ENCODE peak calls at places on chromosome 4, in five cellular contexts. One of them, this sample, is unnamed. For H3K9me3, the result is how much of the 10 kb centered on the place peaks cover.

GRCh38 chr4:48483777-48484493 is 792 bp downstream of the SLC10A4 start:
- DNase-seq in IMR-90: no peak
- DNase-seq in MM.1S: no peak
- DNase-seq in H1: peak
- DNase-seq in HCT116: no peak
- DNase-seq in this sample: no peak

GRCh38 chr4:19285146-19285545 is 966.6 kb upstream of the SLIT2 start:
- DNase-seq in IMR-90: no peak
- DNase-seq in MM.1S: no peak
- DNase-seq in HCT116: no peak
- DNase-seq in H1: no peak
- DNase-seq in this sample: no peak

GRCh38 chr4:6892190-6892908 is 17.3 kb upstream of the TBC1D14 start:
- DNase-seq in HCT116: no peak
- DNase-seq in MM.1S: no peak
- DNase-seq in H1: no peak
- DNase-seq in IMR-90: peak
- DNase-seq in this sample: no peak

GRCh38 chr4:168710353-168710946 is 213.6 kb downstream of the PALLD start:
- DNase-seq in MM.1S: peak
- DNase-seq in IMR-90: peak
- DNase-seq in HCT116: peak
- DNase-seq in H1: no peak
- DNase-seq in this sample: peak

GRCh38 chr4:110195561-110196205 is 2.7 kb downstream of the ELOVL6 start:
- DNase-seq in HCT116: no peak
- DNase-seq in IMR-90: peak
- DNase-seq in MM.1S: no peak
- DNase-seq in H1: no peak
- DNase-seq in this sample: peak

GRCh38 chr4:35252866-35253265 is 991.4 kb downstream of the ARAP2 start:
- DNase-seq in MM.1S: no peak
- DNase-seq in HCT116: peak
- DNase-seq in IMR-90: no peak
- DNase-seq in H1: no peak
- DNase-seq in this sample: no peak

GRCh38 chr4:182918791-182919302 is 1.7 kb upstream of the DCTD start:
- DNase-seq in IMR-90: no peak
- DNase-seq in MM.1S: peak
- DNase-seq in H1: no peak
- DNase-seq in HCT116: no peak
- DNase-seq in this sample: no peak

GRCh38 chr4:2672082-2672481 is 84.1 kb downstream of the TNIP2 start:
- DNase-seq in MM.1S: no peak
- DNase-seq in H1: no peak
- DNase-seq in HCT116: no peak
- DNase-seq in IMR-90: no peak
- DNase-seq in this sample: no peak

GRCh38 chr4:125432078-125432477 is 117.3 kb downstream of the FAT4 start:
- DNase-seq in H1: no peak
- DNase-seq in IMR-90: peak
- DNase-seq in HCT116: peak
- DNase-seq in MM.1S: no peak
- DNase-seq in this sample: peak

GRCh38 chr4:55503164-55503563 is 43.5 kb downstream of the CLOCK start:
- DNase-seq in H1: no peak
- DNase-seq in IMR-90: peak
- DNase-seq in MM.1S: no peak
- DNase-seq in HCT116: peak
- DNase-seq in this sample: no peak

GRCh38 chr4:90840828-90841227 is 713.6 kb downstream of the CCSER1 start:
- DNase-seq in MM.1S: no peak
- DNase-seq in HCT116: no peak
- DNase-seq in H1: no peak
- DNase-seq in IMR-90: no peak
- DNase-seq in this sample: no peak

GRCh38 chr4:147351083-147351787 is 129.7 kb upstream of the EDNRA start:
- DNase-seq in H1: no peak
- DNase-seq in IMR-90: peak
- DNase-seq in HCT116: no peak
- DNase-seq in MM.1S: no peak
- DNase-seq in this sample: no peak

GRCh38 chr4:153159016-153159415 is 45.2 kb upstream of the TRIM2 start:
- DNase-seq in HCT116: no peak
- DNase-seq in H1: no peak
- DNase-seq in MM.1S: no peak
- DNase-seq in IMR-90: no peak
- DNase-seq in this sample: peak

GRCh38 chr4:73832651-73833237 is 3.7 kb upstream of the CXCL6 start:
- DNase-seq in H1: no peak
- DNase-seq in IMR-90: peak
- DNase-seq in MM.1S: no peak
- DNase-seq in HCT116: no peak
- DNase-seq in this sample: no peak

GRCh38 chr4:83219344-83219990 is 65.1 kb downstream of the COQ2 start:
- DNase-seq in IMR-90: no peak
- DNase-seq in MM.1S: peak
- DNase-seq in H1: no peak
- DNase-seq in HCT116: no peak
- DNase-seq in this sample: peak

GRCh38 chr4:10732235-10732975 is 47.8 kb upstream of the CLNK start:
- DNase-seq in IMR-90: no peak
- DNase-seq in MM.1S: peak
- DNase-seq in HCT116: no peak
- DNase-seq in H1: no peak
- DNase-seq in this sample: no peak

GRCh38 chr4:114603455-114603854 is 4.8 kb downstream of the UGT8 start:
- DNase-seq in IMR-90: no peak
- DNase-seq in HCT116: no peak
- DNase-seq in MM.1S: peak
- DNase-seq in H1: no peak
- DNase-seq in this sample: peak

DNA sequence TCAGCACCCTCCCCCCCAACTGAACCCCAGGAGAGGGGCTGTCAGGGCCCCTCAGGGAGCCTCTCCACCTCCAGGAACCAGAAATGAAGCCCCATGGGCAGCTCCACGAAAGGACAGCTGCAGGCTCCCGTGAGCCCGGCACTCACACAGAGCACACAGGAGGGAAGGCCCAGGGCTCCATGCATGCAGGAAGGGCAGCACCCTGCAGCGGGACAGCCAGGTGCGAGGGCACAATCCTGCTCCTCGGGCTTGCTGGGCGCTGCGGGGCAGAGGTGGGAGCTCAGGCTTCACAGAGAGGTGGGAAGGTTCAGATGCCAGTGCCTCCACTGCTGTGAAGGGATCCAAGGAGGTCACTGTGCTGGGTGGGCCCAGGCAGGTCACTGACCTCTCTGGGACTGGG is 90.0 kb downstream of the HMX1 start:
- DNase-seq in IMR-90: no peak
- DNase-seq in H1: no peak
- DNase-seq in HCT116: no peak
- DNase-seq in MM.1S: no peak
- DNase-seq in this sample: no peak
- H3K9me3 ChIP-seq in IMR-90: under half
- H3K9me3 ChIP-seq in H1: under half
- H3K9me3 ChIP-seq in HCT116: under half
- H3K9me3 ChIP-seq in MM.1S: under half
- H3K9me3 ChIP-seq in this sample: under half

GRCh38 chr4:118711047-118711446 is 25.9 kb downstream of the METTL14 start:
- DNase-seq in HCT116: no peak
- DNase-seq in IMR-90: no peak
- DNase-seq in MM.1S: no peak
- DNase-seq in H1: no peak
- DNase-seq in this sample: no peak
- H2AFZ ChIP-seq in HCT116: no peak
- H2AFZ ChIP-seq in IMR-90: no peak
- H2AFZ ChIP-seq in MM.1S: no peak
- H2AFZ ChIP-seq in H1: no peak
- H2AFZ ChIP-seq in this sample: no peak

GRCh38 chr4:80295331-80295730 is 28.9 kb downstream of the FGF5 start:
- DNase-seq in MM.1S: no peak
- DNase-seq in IMR-90: no peak
- DNase-seq in HCT116: no peak
- DNase-seq in H1: no peak
- DNase-seq in this sample: no peak

GRCh38 chr4:80295841-80296240 is 29.4 kb downstream of the FGF5 start:
- DNase-seq in MM.1S: no peak
- DNase-seq in H1: no peak
- DNase-seq in HCT116: no peak
- DNase-seq in IMR-90: peak
- DNase-seq in this sample: no peak

DNA sequence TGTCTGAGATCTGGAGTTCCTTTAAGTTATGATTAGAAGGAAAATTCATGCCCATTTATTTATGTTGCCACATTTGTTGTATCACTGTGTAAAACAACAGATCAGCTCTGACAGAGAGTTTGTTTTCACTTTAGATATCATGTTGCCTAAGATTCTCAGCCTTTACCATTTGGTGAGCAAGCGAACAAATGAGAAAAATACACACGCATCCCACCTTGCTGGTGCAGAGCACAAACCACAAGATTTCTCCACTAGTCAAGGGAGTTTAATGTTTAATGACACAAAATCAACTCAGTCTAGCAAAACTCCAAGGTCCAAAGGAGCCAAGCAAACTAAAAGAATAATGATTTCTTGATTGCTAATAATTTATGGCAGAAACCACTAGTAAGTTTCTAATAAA is 27.7 kb downstream of the FGF5 start:
- DNase-seq in HCT116: no peak
- DNase-seq in IMR-90: no peak
- DNase-seq in H1: no peak
- DNase-seq in MM.1S: no peak
- DNase-seq in this sample: no peak
- H3K9me3 ChIP-seq in HCT116: under half
- H3K9me3 ChIP-seq in IMR-90: under half
- H3K9me3 ChIP-seq in H1: under half
- H3K9me3 ChIP-seq in MM.1S: under half
- H3K9me3 ChIP-seq in this sample: under half

GRCh38 chr4:80201326-80202151 is 4.2 kb downstream of the PRDM8 start:
- DNase-seq in H1: peak
- DNase-seq in HCT116: no peak
- DNase-seq in MM.1S: no peak
- DNase-seq in IMR-90: peak
- DNase-seq in this sample: no peak
- H2AFZ ChIP-seq in H1: no peak
- H2AFZ ChIP-seq in HCT116: no peak
- H2AFZ ChIP-seq in MM.1S: peak
- H2AFZ ChIP-seq in IMR-90: peak
- H2AFZ ChIP-seq in this sample: no peak

GRCh38 chr4:63212075-63212474 is 1197.2 kb downstream of the TECRL start:
- DNase-seq in HCT116: no peak
- DNase-seq in MM.1S: no peak
- DNase-seq in IMR-90: no peak
- DNase-seq in H1: no peak
- DNase-seq in this sample: no peak
- H3K9me3 ChIP-seq in HCT116: under half
- H3K9me3 ChIP-seq in MM.1S: under half
- H3K9me3 ChIP-seq in IMR-90: under half
- H3K9me3 ChIP-seq in H1: under half
- H3K9me3 ChIP-seq in this sample: under half

DNA sequence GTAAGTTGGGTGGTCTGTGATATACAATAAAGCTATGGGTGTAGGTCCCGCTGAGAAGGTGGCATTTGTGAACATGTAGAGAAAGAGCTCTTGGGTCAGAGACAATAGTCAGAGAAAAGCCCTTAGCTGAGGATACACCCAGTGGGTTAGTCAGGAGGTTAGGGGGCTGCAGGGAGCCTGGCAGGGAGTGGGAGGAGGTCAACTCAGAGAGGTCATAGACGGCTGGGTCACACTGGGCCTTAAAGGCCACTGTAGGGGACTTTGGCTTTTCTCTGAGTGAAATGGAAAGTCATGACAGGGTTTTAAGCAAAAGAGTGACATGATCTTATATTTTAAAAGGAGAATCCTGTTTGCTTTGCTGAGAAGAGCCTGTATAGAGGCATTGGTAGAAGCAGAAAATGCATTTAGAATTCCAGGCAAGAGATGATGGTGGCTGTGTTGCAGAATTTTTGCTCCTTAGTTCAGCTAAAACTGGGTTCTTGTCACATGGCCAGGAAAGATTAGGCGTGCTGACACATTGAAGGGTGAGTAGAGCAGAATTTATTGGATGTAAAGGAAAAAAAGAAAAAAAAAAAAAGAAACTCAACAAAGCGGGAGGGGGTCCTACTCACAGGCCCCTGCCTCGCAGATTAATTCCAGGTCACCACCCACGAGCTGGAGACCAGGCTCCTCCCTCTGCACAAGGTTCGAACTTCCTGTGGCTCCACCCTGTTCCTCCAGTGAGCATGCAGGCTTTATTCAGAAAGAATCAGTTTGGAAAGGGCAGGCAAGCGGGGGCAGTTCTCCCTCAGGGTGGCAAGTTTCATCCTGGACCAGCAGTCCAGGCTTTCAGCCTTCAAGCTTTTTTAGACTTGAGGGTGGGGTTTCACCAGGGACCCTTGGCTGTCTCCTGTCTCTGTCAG is 16.9 kb downstream of the MGST2 start:
- DNase-seq in HCT116: no peak
- DNase-seq in H1: no peak
- DNase-seq in MM.1S: no peak
- DNase-seq in IMR-90: no peak
- DNase-seq in this sample: no peak
- H2AFZ ChIP-seq in HCT116: no peak
- H2AFZ ChIP-seq in H1: no peak
- H2AFZ ChIP-seq in MM.1S: no peak
- H2AFZ ChIP-seq in IMR-90: peak
- H2AFZ ChIP-seq in this sample: no peak

DNA sequence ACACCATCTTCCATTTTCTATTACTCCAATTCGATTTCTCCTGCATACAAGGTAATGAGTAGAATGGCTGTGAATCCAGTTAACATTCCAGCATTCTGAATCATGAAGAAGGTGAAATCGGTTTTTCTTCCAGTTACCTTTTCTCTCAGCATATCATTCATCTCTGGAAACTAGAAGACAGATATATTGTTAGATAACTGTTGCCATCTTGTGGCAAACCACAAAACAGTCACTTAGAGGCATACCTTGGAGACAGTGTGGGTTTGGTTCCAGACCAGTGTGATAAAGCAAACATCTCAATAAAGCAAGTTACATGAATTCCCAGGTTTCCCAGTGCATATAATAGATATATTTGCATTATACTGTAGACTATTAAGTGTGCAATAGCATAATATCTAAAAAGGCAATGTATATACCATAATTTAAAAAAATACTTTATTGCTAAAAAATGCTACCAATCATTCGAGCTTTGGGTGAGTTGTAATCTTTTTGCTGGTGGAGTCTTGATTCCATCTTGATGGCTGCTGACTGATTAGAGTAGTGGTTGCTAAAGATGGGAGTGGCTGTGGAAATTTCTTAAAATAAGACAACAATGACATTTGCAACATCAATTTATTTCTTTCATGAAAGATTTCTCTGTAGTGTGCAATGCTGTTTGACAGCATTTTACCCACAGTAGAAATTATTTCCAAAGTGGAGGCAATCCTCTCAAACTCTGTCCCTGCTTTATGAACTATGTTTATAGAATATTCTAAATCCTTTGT is 82.1 kb downstream of the SLC39A8 start:
- DNase-seq in MM.1S: peak
- DNase-seq in H1: no peak
- DNase-seq in IMR-90: peak
- DNase-seq in HCT116: peak
- DNase-seq in this sample: peak
- H3K9me3 ChIP-seq in MM.1S: under half
- H3K9me3 ChIP-seq in H1: under half
- H3K9me3 ChIP-seq in IMR-90: under half
- H3K9me3 ChIP-seq in HCT116: under half
- H3K9me3 ChIP-seq in this sample: under half

This sample was measured in Karpas-422.